ENCODE peak calls at places on chromosomes 4 and X, in four cellular contexts. H, N, Q and R are unnamed samples. For H3K9me3, the result is how much of the 10 kb centered on the place peaks cover.

GRCh38 chrX:39688576-39689373 is 409.0 kb downstream of the BCOR start:
- DNase-seq in Q (peak), H (peak), N (no peak), R (no peak)

GRCh38 chr4:8770518-8771257 is 101.0 kb downstream of the HMX1 start:
- DNase-seq in N (no peak), H (no peak), Q (no peak), R (no peak)

GRCh38 chrX:24231169-24231568 is 81.6 kb downstream of the ZFX start:
- DNase-seq in N (no peak), Q (peak), H (peak), R (no peak)

GRCh38 chrX:123961268-123962005 is at the start of gene STAG2:
- DNase-seq in Q (peak), H (peak), N (no peak), R (peak)

GRCh38 chr4:52059372-52059771 is 8.3 kb downstream of the SPATA18 start:
- DNase-seq in Q (no peak), N (no peak), H (peak), R (no peak)

GRCh38 chr4:168304744-168305459 is 13.7 kb downstream of the DDX60 start:
- DNase-seq in H (peak), Q (no peak), N (no peak), R (no peak)

GRCh38 chr4:112348488-112349158 is 51.5 kb downstream of the ALPK1 start:
- DNase-seq in N (no peak), H (peak), Q (peak), R (peak)

GRCh38 chrX:45843518-45843917 is 642.8 kb upstream of the DIPK2B start:
- DNase-seq in N (no peak), Q (no peak), H (peak), R (no peak)

GRCh38 chrX:75156537-75156945 is 458 bp upstream of the ABCB7 start:
- DNase-seq in Q (peak), H (peak), N (no peak), R (no peak)

GRCh38 chr4:169024762-169025161 is 14.7 kb upstream of the CBR4 start:
- DNase-seq in Q (no peak), N (no peak), H (peak), R (no peak)

GRCh38 chr4:85910985-85911384 is 436.0 kb downstream of the ARHGAP24 start:
- DNase-seq in Q (no peak), H (no peak), N (no peak), R (no peak)

GRCh38 chr4:119841361-119841760 is 212.8 kb upstream of the PDE5A start:
- DNase-seq in H (no peak), N (no peak), Q (no peak), R (no peak)

GRCh38 chr4:88828846-88829245 is 131.2 kb upstream of the NAP1L5 start:
- DNase-seq in H (no peak), Q (no peak), N (no peak), R (no peak)

GRCh38 chrX:8738588-8739189 is 6.8 kb upstream of the ANOS1 start:
- DNase-seq in N (no peak), H (peak), Q (peak), R (peak)

GRCh38 chrX:148984238-148984637 is 483.8 kb downstream of the AFF2 start:
- DNase-seq in N (no peak), Q (no peak), H (no peak), R (no peak)

GRCh38 chrX:78124304-78124703 is 15.1 kb downstream of the TAF9B start:
- DNase-seq in H (no peak), N (no peak), Q (no peak), R (no peak)

GRCh38 chrX:25300994-25301393 is 285.2 kb upstream of the ARX start:
- DNase-seq in N (no peak), Q (no peak), H (no peak), R (no peak)

GRCh38 chrX:130916636-130917422 is 13.8 kb upstream of the ENOX2 start:
- DNase-seq in Q (peak), H (peak), N (no peak), R (peak)

GRCh38 chrX:151393514-151393913 is 3.5 kb upstream of the VMA21 start:
- DNase-seq in Q (no peak), N (no peak), H (no peak), R (no peak)

GRCh38 chr4:108172231-108172779 is 3.6 kb upstream of the LEF1 start:
- DNase-seq in H (no peak), Q (no peak), N (no peak), R (no peak)

GRCh38 chr4:185822791-185823190 is 10.8 kb upstream of the SORBS2 start:
- DNase-seq in N (no peak), Q (no peak), H (peak), R (no peak)

GRCh38 chrX:105706041-105706440 is 116.3 kb upstream of the NRK start:
- DNase-seq in H (no peak), N (no peak), Q (no peak), R (no peak)

GRCh38 chr4:33649015-33649414 is 2595.3 kb downstream of the ARAP2 start:
- DNase-seq in Q (no peak), N (no peak), H (no peak), R (no peak)

GRCh38 chr4:26197018-26197779 is 123.6 kb upstream of the RBPJ start:
- DNase-seq in H (no peak), Q (no peak), N (no peak), R (no peak)

GRCh38 chrX:18698762-18699650 is 8.4 kb upstream of the PPEF1 start:
- DNase-seq in Q (no peak), N (no peak), H (no peak), R (no peak)

GRCh38 chr4:147829401-147830101 is 97.7 kb downstream of the ARHGAP10 start:
- DNase-seq in H (no peak), N (no peak), Q (no peak), R (no peak)

GRCh38 chr4:36414248-36414647 is 132.8 kb downstream of the DTHD1 start:
- DNase-seq in N (no peak), H (no peak), Q (no peak), R (no peak)

GRCh38 chr4:71231073-71231752 is 107.6 kb upstream of the SLC4A4 start:
- DNase-seq in N (no peak), H (no peak), Q (no peak), R (no peak)

GRCh38 chr4:179625391-179625790 is 2183.2 kb upstream of the AGA start:
- DNase-seq in N (no peak), H (no peak), Q (no peak), R (peak)

GRCh38 chrX:41661366-41662095 is 27.2 kb upstream of the GPR34 start:
- DNase-seq in Q (no peak), N (no peak), H (no peak), R (no peak)

GRCh38 chr4:67892905-67893304 is 9.1 kb upstream of the TMPRSS11D start:
- DNase-seq in Q (no peak), H (no peak), N (no peak), R (no peak)

GRCh38 chr4:98639523-98639922 is 18.9 kb downstream of the TSPAN5 start:
- DNase-seq in Q (no peak), H (no peak), N (no peak), R (no peak)

GRCh38 chrX:40056420-40056819 is 41.3 kb downstream of the BCOR start:
- DNase-seq in N (no peak), Q (no peak), H (no peak), R (no peak)

GRCh38 chr4:19659131-19659530 is 592.6 kb upstream of the SLIT2 start:
- DNase-seq in H (no peak), N (no peak), Q (no peak), R (no peak)
- H3K9me3 ChIP-seq in H (under half), N (under half), Q (under half), R (under half)

GRCh38 chrX:101904996-101905395 is 26.8 kb downstream of the ZMAT1 start:
- DNase-seq in H (no peak), N (no peak), Q (no peak), R (no peak)
- TF ChIP-seq POLR2AphosphoS5 in H (no peak), N (no peak), Q (no peak), R (no peak)

GRCh38 chrX:38212246-38212645 is 8.4 kb downstream of the SRPX start:
- DNase-seq in Q (no peak), N (no peak), H (peak), R (no peak)

GRCh38 chrX:38220024-38220935 is at the start of gene SRPX:
- DNase-seq in N (no peak), H (peak), Q (peak), R (no peak)

GRCh38 chrX:38216642-38217041 is 4.0 kb downstream of the SRPX start:
- DNase-seq in Q (no peak), N (no peak), H (no peak), R (no peak)

GRCh38 chrX:38215141-38215540 is 5.5 kb downstream of the SRPX start:
- DNase-seq in H (peak), N (no peak), Q (no peak), R (no peak)

GRCh38 chrX:38214551-38214950 is 6.1 kb downstream of the SRPX start:
- DNase-seq in N (no peak), H (peak), Q (no peak), R (no peak)
- TF ChIP-seq EZH2 in N (no peak), H (no peak), Q (no peak), R (no peak)

DNA sequence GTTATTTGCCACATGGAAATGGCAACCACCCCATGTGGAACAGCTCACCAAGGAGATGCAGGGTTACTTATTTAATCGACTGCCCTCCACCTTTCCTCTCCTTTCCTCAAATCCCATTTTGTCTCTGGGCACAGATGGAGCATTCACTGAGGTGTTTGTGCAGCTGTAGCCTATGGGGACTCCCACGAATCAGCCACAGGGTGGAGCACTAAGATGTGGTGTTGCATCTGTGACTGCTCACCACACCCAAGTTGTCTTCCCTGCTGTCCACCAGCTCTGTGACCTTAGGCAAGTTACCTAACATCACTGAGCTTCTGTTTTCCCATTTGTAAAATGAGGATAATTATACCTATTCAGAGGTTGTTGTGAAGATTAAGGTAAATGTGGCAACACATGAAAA is 252.4 kb upstream of the CPEB2 start:
- DNase-seq in N (no peak), H (no peak), Q (no peak), R (no peak)
- H3K9me3 ChIP-seq in N (under half), H (under half), Q (under half), R (under half)

GRCh38 chr4:2042207-2042946 is 16.8 kb upstream of the NAT8L start:
- DNase-seq in H (no peak), N (no peak), Q (peak), R (no peak)

GRCh38 chr4:2042947-2043395 is 16.2 kb upstream of the NAT8L start:
- DNase-seq in Q (no peak), N (no peak), H (no peak), R (no peak)

GRCh38 chr4:2040391-2041233 is 18.5 kb upstream of the NAT8L start:
- DNase-seq in Q (peak), N (no peak), H (no peak), R (no peak)

GRCh38 chr4:2043396-2044118 is 15.6 kb upstream of the NAT8L start:
- DNase-seq in Q (no peak), N (no peak), H (no peak), R (no peak)

GRCh38 chr4:2041234-2042130 is 17.6 kb upstream of the NAT8L start:
- DNase-seq in Q (peak), N (peak), H (peak), R (no peak)
- TF ChIP-seq POLR2AphosphoS5 in Q (no peak), N (no peak), H (no peak), R (peak)

GRCh38 chrX:643911-644303 is 13.3 kb downstream of the SHOX start:
- DNase-seq in Q (no peak), N (no peak), H (no peak), R (no peak)
- TF ChIP-seq EZH2 in Q (no peak), N (no peak), H (no peak), R (no peak)

GRCh38 chrX:66019974-66020373 is 19.9 kb downstream of the VSIG4 start:
- DNase-seq in H (no peak), N (no peak), Q (no peak), R (no peak)
- H3K9me3 ChIP-seq in H (under half), N (under half), Q (under half), R (under half)

DNA sequence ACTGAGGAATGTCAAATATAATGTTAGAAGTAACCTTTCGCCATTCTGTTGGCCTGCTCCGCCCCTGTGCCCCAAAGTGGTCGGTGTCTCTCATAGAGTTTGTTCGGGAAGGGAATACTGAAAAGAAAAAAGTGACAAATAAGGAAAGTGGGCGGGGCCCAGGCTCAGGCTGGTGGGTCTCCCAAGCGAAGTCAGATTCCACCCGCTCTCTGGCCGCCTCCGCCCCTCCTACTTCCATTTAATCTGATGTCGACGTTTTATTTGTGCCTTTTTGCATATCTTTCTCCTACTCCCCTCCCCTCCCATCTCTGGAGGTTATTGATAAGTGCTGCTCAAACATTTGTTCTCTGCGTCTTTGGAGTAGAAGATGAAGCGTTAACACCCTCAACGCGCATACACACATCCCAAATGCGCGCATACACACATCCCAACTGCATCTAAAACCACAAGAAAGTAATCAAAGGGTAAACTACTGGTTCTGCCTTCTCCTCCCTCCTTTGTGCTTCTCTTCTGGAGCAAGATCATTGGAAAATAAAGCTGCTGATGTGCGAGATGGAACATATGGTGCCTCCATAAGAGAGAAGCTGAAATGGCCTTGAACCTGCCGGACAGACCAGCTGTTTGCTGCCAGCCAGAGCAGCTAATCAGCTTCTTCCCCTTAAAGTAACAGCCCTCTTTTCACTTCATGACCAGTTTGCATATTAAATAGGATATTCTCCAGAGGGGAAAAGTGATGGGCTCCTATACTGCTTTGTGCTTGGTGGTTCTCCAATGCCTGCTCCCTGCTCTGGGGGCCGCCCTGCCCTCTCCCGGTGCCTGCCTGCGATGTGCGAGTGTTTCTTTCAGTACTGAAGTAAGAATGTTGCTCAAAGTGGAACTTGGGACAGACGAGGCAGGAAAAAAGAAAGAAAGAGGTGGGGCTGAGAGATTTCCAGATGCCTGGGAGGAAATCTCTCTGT is 3.1 kb downstream of the MAMLD1 start:
- DNase-seq in Q (peak), N (no peak), H (peak), R (no peak)
- TF ChIP-seq POLR2AphosphoS5 in Q (no peak), N (no peak), H (no peak), R (no peak)

GRCh38 chr4:5888706-5889696 is 3.9 kb downstream of the CRMP1 start:
- DNase-seq in Q (no peak), H (no peak), N (no peak), R (no peak)
- TF ChIP-seq EZH2 in Q (no peak), H (no peak), N (no peak), R (no peak)

GRCh38 chr4:11631416-11631815 is 202.7 kb upstream of the HS3ST1 start:
- DNase-seq in N (no peak), H (no peak), Q (no peak), R (no peak)

GRCh38 chr4:11625206-11625605 is 196.5 kb upstream of the HS3ST1 start:
- DNase-seq in N (no peak), H (peak), Q (no peak), R (no peak)

GRCh38 chr4:11626046-11626445 is 197.4 kb upstream of the HS3ST1 start:
- DNase-seq in H (no peak), Q (no peak), N (no peak), R (no peak)

GRCh38 chr4:11632015-11632414 is 203.3 kb upstream of the HS3ST1 start:
- DNase-seq in H (no peak), Q (no peak), N (no peak), R (no peak)

DNA sequence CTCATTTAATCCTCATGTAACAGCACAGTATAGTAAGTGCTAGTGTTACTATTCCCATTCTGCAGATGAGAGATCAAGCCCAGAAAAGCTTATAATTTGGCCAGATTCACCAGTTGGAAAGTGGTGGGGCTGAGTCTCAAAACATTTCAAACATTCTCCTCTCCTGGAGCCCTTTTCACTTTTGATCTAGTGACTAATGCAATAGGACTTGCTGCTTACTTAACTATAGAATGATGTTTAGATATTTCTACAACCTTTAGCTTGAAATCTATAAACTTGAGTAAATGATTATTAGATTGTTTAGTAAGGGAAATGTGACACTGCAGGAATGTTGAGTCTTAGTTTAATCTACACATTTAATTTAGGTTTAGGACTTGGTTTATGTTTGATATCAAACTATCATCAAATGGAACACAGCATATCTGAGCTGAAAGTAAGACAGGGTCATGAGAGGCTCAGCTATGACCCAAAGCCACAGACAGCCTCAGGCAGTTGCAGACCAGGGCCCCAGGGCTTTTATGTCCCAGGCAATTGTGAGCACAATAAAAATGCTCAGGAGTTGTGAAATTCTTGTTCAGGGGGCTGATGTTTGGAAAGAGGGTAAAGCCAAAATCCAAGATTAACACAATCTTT is 199.5 kb upstream of the HS3ST1 start:
- DNase-seq in N (no peak), Q (no peak), H (no peak), R (no peak)
- H3K9me3 ChIP-seq in N (under half), Q (under half), H (under half), R (under half)